ENCODE peak calls at places on chromosomes 7 and 10, in nine cellular contexts. S, T, Z, X, K, D, G, R and O are unnamed samples.

GRCh38 chr7:149727053-149727452 is 46.3 kb downstream of the ZNF467 start:
- DNase-seq in D (no peak), K (no peak), X (no peak), Z (no peak), G (no peak), T (no peak), R (no peak), S (no peak), O (no peak)

GRCh38 chr10:26214538-26215461 is 1.8 kb upstream of the GAD2 start:
- DNase-seq in K (no peak), T (no peak), Z (no peak), D (no peak), R (no peak), S (no peak), X (no peak), G (no peak), O (peak; percentile 70)

GRCh38 chr10:90418869-90419652 is 438.8 kb downstream of the HTR7 start:
- DNase-seq in G (peak; percentile 85), S (peak; percentile 84), T (peak; percentile 77), K (no peak), R (no peak), Z (no peak), D (peak; percentile 43), X (no peak), O (no peak)

GRCh38 chr10:340646-341045 is 205.4 kb downstream of the ZMYND11 start:
- DNase-seq in X (no peak), G (no peak), K (no peak), T (no peak), D (no peak), S (no peak), Z (no peak), R (peak; percentile 25), O (no peak)

GRCh38 chr10:60810437-60811182 is 32.3 kb downstream of the CDK1 start:
- DNase-seq in G (no peak), T (no peak), Z (no peak), X (no peak), R (no peak), K (no peak), D (no peak), S (no peak), O (no peak)

GRCh38 chr10:99709480-99710229 is 22.3 kb downstream of the COX15 start:
- DNase-seq in D (peak; percentile 25), R (no peak), T (no peak), K (no peak), X (peak; percentile 0), Z (peak; percentile 48), S (peak; percentile 50), G (no peak), O (no peak)

GRCh38 chr10:111128331-111129167 is 51.7 kb downstream of the ADRA2A start:
- DNase-seq in D (no peak), T (peak; percentile 89), G (peak; percentile 88), X (no peak), S (peak; percentile 73), Z (no peak), R (peak; percentile 55), K (no peak), O (no peak)

GRCh38 chr10:124703778-124704427 is 40.3 kb downstream of the FAM53B start:
- DNase-seq in K (no peak), R (no peak), Z (no peak), T (no peak), G (no peak), X (no peak), S (no peak), D (no peak), O (no peak)

GRCh38 chr7:157627033-157627432 is 290.2 kb downstream of the DNAJB6 start:
- DNase-seq in Z (no peak), S (no peak), R (no peak), D (no peak), K (no peak), X (no peak), T (no peak), G (no peak), O (no peak)

GRCh38 chr7:91325731-91326130 is 61.5 kb downstream of the FZD1 start:
- DNase-seq in G (no peak), S (no peak), T (no peak), Z (no peak), X (no peak), K (no peak), D (no peak), R (no peak), O (no peak)

GRCh38 chr7:22858640-22859561 is 36.3 kb upstream of the TOMM7 start:
- DNase-seq in X (no peak), K (no peak), Z (no peak), D (peak; percentile 90), S (peak; percentile 96), T (no peak), G (peak; percentile 74), R (no peak), O (no peak)

GRCh38 chr7:143385891-143386781 is 5.0 kb downstream of the ZYX start:
- DNase-seq in Z (no peak), X (no peak), D (no peak), T (no peak), R (no peak), S (peak; percentile 18), G (no peak), K (no peak), O (no peak)

GRCh38 chr10:119161680-119162079 is 3.8 kb downstream of the SFXN4 start:
- DNase-seq in S (no peak), T (no peak), K (no peak), X (no peak), R (no peak), G (no peak), Z (no peak), D (no peak), O (no peak)

GRCh38 chr7:47000561-47000960 is 581.4 kb downstream of the TNS3 start:
- DNase-seq in G (no peak), K (no peak), T (no peak), X (no peak), Z (no peak), S (no peak), R (no peak), D (no peak), O (no peak)

GRCh38 chr10:132517951-132518521 is 19.6 kb upstream of the INPP5A start:
- DNase-seq in R (no peak), S (no peak), T (no peak), D (no peak), Z (peak; percentile 21), X (no peak), G (no peak), K (no peak), O (peak; percentile 74)

GRCh38 chr10:55500931-55501559 is 700.0 kb upstream of the PCDH15 start:
- DNase-seq in K (no peak), T (peak; percentile 31), S (no peak), D (no peak), R (no peak), Z (peak; percentile 2), X (peak; percentile 50), G (peak; percentile 22), O (peak; percentile 69)